ENCODE peak calls at places on chromosomes 3 and 15, in four cellular contexts. One of them, this sample, is unnamed.

GRCh38 chr3:128801779-128802369 is 75.9 kb downstream of the RAB7A start:
- DNase-seq in HL-60: no peak
- DNase-seq in K562: no peak
- DNase-seq in GM12878: no peak
- DNase-seq in this sample: no peak

GRCh38 chr3:101803152-101803782 is 24.3 kb downstream of the NXPE3 start:
- DNase-seq in HL-60: peak; percentile 41
- DNase-seq in K562: peak; percentile 34
- DNase-seq in GM12878: no peak
- DNase-seq in this sample: no peak

GRCh38 chr3:196915375-196915774 is 27.0 kb downstream of the NCBP2 start:
- DNase-seq in HL-60: no peak
- DNase-seq in K562: no peak
- DNase-seq in GM12878: no peak
- DNase-seq in this sample: no peak

GRCh38 chr15:41827880-41828746 is at the start of gene JMJD7:
- DNase-seq in HL-60: peak; percentile 72
- DNase-seq in K562: peak; percentile 99
- DNase-seq in GM12878: peak; percentile 44
- DNase-seq in this sample: peak; percentile 99

GRCh38 chr3:152385761-152386160 is 117.0 kb downstream of the MBNL1 start:
- DNase-seq in HL-60: no peak
- DNase-seq in K562: no peak
- DNase-seq in GM12878: no peak
- DNase-seq in this sample: no peak

GRCh38 chr3:119700269-119700919 is 2.4 kb upstream of the CFAP91 start:
- DNase-seq in HL-60: peak; percentile 36
- DNase-seq in K562: no peak
- DNase-seq in GM12878: peak; percentile 74
- DNase-seq in this sample: no peak

GRCh38 chr3:151491525-151491924 is 30.7 kb upstream of the IGSF10 start:
- DNase-seq in HL-60: no peak
- DNase-seq in K562: no peak
- DNase-seq in GM12878: no peak
- DNase-seq in this sample: no peak

GRCh38 chr3:101195951-101196713 is 124.2 kb downstream of the IMPG2 start:
- DNase-seq in HL-60: no peak
- DNase-seq in K562: peak; percentile 15
- DNase-seq in GM12878: no peak
- DNase-seq in this sample: no peak

GRCh38 chr15:57872281-57873010 is 165.9 kb downstream of the POLR2M start:
- DNase-seq in HL-60: no peak
- DNase-seq in K562: no peak
- DNase-seq in GM12878: no peak
- DNase-seq in this sample: no peak

GRCh38 chr15:51718199-51718598 is 19.3 kb downstream of the LYSMD2 start:
- DNase-seq in HL-60: no peak
- DNase-seq in K562: no peak
- DNase-seq in GM12878: no peak
- DNase-seq in this sample: no peak

GRCh38 chr3:136817448-136817847 is 1.5 kb upstream of the SLC35G2 start:
- DNase-seq in HL-60: no peak
- DNase-seq in K562: no peak
- DNase-seq in GM12878: no peak
- DNase-seq in this sample: no peak

GRCh38 chr3:13812039-13812438 is 67.8 kb downstream of the WNT7A start:
- DNase-seq in HL-60: no peak
- DNase-seq in K562: no peak
- DNase-seq in GM12878: no peak
- DNase-seq in this sample: no peak

GRCh38 chr15:52331490-52332240 is 36.1 kb upstream of the MYO5C start:
- DNase-seq in HL-60: no peak
- DNase-seq in K562: peak; percentile 14
- DNase-seq in GM12878: peak; percentile 87
- DNase-seq in this sample: peak; percentile 21

GRCh38 chr3:177459397-177459796 is 262.1 kb upstream of the TBL1XR1 start:
- DNase-seq in HL-60: no peak
- DNase-seq in K562: no peak
- DNase-seq in GM12878: no peak
- DNase-seq in this sample: no peak

GRCh38 chr15:69568621-69569020 is 116.0 kb downstream of the RPLP1 start:
- DNase-seq in HL-60: no peak
- DNase-seq in K562: no peak
- DNase-seq in GM12878: no peak
- DNase-seq in this sample: no peak

GRCh38 chr15:101372149-101372577 is 77.1 kb upstream of the SNRPA1 start:
- DNase-seq in HL-60: no peak
- DNase-seq in K562: no peak
- DNase-seq in GM12878: no peak
- DNase-seq in this sample: no peak

GRCh38 chr15:67144609-67145306 is 79.4 kb downstream of the SMAD3 start:
- DNase-seq in HL-60: peak; percentile 64
- DNase-seq in K562: no peak
- DNase-seq in GM12878: no peak
- DNase-seq in this sample: no peak

GRCh38 chr3:63824309-63824708 is 5.2 kb downstream of the C3orf49 start:
- DNase-seq in HL-60: no peak
- DNase-seq in K562: no peak
- DNase-seq in GM12878: no peak
- DNase-seq in this sample: no peak

GRCh38 chr15:45123397-45123796 is 6.3 kb downstream of the DUOXA1 start:
- DNase-seq in HL-60: no peak
- DNase-seq in K562: no peak
- DNase-seq in GM12878: no peak
- DNase-seq in this sample: no peak

GRCh38 chr3:43997788-43998373 is 243.8 kb upstream of the TOPAZ1 start:
- DNase-seq in HL-60: no peak
- DNase-seq in K562: no peak
- DNase-seq in GM12878: no peak
- DNase-seq in this sample: no peak

DNA sequence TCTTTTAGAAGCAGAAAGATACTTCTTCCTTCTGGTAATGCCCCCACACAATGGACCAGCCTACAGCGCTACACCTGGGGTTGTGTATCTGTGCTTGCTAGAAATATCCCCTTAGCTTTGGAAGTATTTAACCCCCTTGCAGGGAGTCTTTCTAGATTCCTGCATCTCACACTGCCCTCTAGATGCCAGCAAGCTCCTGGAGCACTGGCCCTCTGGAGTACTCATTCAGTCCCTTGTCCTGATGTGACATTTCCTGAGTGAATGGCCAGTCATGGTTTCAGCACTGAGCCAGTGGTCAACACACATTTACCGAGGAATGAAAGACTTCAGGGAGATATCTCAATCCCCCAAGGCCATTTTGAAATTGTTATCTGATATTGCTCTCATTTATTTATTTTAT is 30.5 kb upstream of the RBP2 start:
- DNase-seq in HL-60: no peak
- DNase-seq in K562: no peak
- DNase-seq in GM12878: no peak
- DNase-seq in this sample: no peak
- TF ChIP-seq SPI1 in HL-60: no peak
- TF ChIP-seq SPI1 in K562: no peak
- TF ChIP-seq SPI1 in GM12878: no peak
- TF ChIP-seq SPI1 in this sample: no peak

GRCh38 chr3:195522254-195523023 is 20.7 kb downstream of the PPP1R2 start:
- DNase-seq in HL-60: no peak
- DNase-seq in K562: peak; percentile 51
- DNase-seq in GM12878: no peak
- DNase-seq in this sample: no peak
- TF ChIP-seq SPI1 in HL-60: peak; percentile 41
- TF ChIP-seq SPI1 in K562: no peak
- TF ChIP-seq SPI1 in GM12878: no peak
- TF ChIP-seq SPI1 in this sample: peak; percentile 47

DNA sequence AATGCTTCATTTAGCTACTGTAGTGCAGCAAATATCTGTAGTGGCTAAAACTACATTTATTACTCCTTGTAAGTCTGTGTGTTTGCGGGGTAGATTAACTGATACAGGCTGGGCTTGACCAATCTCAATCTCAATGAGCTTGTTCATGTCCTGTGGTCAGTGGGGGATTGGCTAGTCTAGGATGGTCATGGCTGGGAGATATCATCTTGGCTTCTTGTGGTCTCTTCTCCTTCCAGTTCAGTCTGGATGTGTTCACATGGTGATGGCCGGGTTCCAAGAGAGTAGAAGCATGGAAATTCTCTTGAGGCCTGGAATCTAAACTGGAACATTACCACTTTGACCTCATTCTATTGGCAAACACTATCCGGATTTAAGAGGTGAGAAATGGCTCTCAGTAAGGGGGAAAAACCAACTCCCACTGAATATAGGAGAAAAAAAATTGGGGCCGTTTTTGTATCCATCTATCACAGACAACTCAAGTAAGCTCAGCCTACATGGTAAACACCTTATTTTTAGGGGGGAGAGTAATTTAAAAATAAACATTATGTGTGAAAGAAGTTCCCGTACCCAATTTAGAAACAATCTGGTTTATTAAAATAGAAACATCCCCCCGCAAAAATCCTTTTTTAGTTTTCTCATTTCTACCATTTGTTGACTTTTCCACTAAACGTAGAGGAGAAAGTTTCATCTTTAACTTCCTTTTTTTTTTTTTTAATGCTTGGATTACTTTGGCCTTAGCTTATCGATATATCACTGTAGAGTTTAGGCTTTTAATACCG is 284.9 kb upstream of the TBC1D5 start:
- DNase-seq in HL-60: no peak
- DNase-seq in K562: no peak
- DNase-seq in GM12878: no peak
- DNase-seq in this sample: no peak
- TF ChIP-seq SPI1 in HL-60: no peak
- TF ChIP-seq SPI1 in K562: no peak
- TF ChIP-seq SPI1 in GM12878: no peak
- TF ChIP-seq SPI1 in this sample: no peak

GRCh38 chr3:69738859-69739203 is 433 bp upstream of the MITF start:
- DNase-seq in HL-60: no peak
- DNase-seq in K562: no peak
- DNase-seq in GM12878: no peak
- DNase-seq in this sample: no peak

GRCh38 chr3:69737396-69737795 is 1.9 kb upstream of the MITF start:
- DNase-seq in HL-60: no peak
- DNase-seq in K562: no peak
- DNase-seq in GM12878: no peak
- DNase-seq in this sample: no peak

GRCh38 chr3:69739204-69740102 is at the start of gene MITF:
- DNase-seq in HL-60: peak; percentile 62
- DNase-seq in K562: peak; percentile 90
- DNase-seq in GM12878: peak; percentile 26
- DNase-seq in this sample: peak; percentile 49

GRCh38 chr3:69740103-69741021 is 1.1 kb downstream of the MITF start:
- DNase-seq in HL-60: no peak
- DNase-seq in K562: peak; percentile 53
- DNase-seq in GM12878: no peak
- DNase-seq in this sample: no peak

GRCh38 chr3:69738291-69738690 is 973 bp upstream of the MITF start:
- DNase-seq in HL-60: no peak
- DNase-seq in K562: no peak
- DNase-seq in GM12878: no peak
- DNase-seq in this sample: no peak
- TF ChIP-seq SPI1 in HL-60: no peak
- TF ChIP-seq SPI1 in K562: no peak
- TF ChIP-seq SPI1 in GM12878: no peak
- TF ChIP-seq SPI1 in this sample: no peak

GRCh38 chr3:194573680-194574437 is 59.4 kb downstream of the TMEM44 start:
- DNase-seq in HL-60: no peak
- DNase-seq in K562: peak; percentile 68
- DNase-seq in GM12878: no peak
- DNase-seq in this sample: peak; percentile 56
- TF ChIP-seq SPI1 in HL-60: no peak
- TF ChIP-seq SPI1 in K562: no peak
- TF ChIP-seq SPI1 in GM12878: no peak
- TF ChIP-seq SPI1 in this sample: no peak

GRCh38 chr3:165206454-165207266 is 10.5 kb upstream of the SLITRK3 start:
- DNase-seq in HL-60: peak; percentile 8
- DNase-seq in K562: peak; percentile 39
- DNase-seq in GM12878: no peak
- DNase-seq in this sample: no peak
- TF ChIP-seq SPI1 in HL-60: no peak
- TF ChIP-seq SPI1 in K562: no peak
- TF ChIP-seq SPI1 in GM12878: no peak
- TF ChIP-seq SPI1 in this sample: no peak

GRCh38 chr15:23629234-23629805 is 18.3 kb downstream of the MAGEL2 start:
- DNase-seq in HL-60: no peak
- DNase-seq in K562: peak; percentile 34
- DNase-seq in GM12878: no peak
- DNase-seq in this sample: no peak
- TF ChIP-seq SPI1 in HL-60: no peak
- TF ChIP-seq SPI1 in K562: no peak
- TF ChIP-seq SPI1 in GM12878: no peak
- TF ChIP-seq SPI1 in this sample: no peak

GRCh38 chr3:189276481-189277190 is 104.9 kb downstream of the TPRG1 start:
- DNase-seq in HL-60: peak; percentile 76
- DNase-seq in K562: no peak
- DNase-seq in GM12878: no peak
- DNase-seq in this sample: no peak
- TF ChIP-seq SPI1 in HL-60: no peak
- TF ChIP-seq SPI1 in K562: no peak
- TF ChIP-seq SPI1 in GM12878: no peak
- TF ChIP-seq SPI1 in this sample: no peak

GRCh38 chr15:63124506-63124905 is 2.8 kb downstream of the LACTB start:
- DNase-seq in HL-60: no peak
- DNase-seq in K562: no peak
- DNase-seq in GM12878: no peak
- DNase-seq in this sample: no peak
- TF ChIP-seq SPI1 in HL-60: no peak
- TF ChIP-seq SPI1 in K562: no peak
- TF ChIP-seq SPI1 in GM12878: no peak
- TF ChIP-seq SPI1 in this sample: no peak

This sample was measured in GM12891.